ENCODE peak calls at places on chromosomes 3 and 15, in seven cellular contexts. H is A172; W is posterior cingulate gyrus; D is stimulated activated CD4-positive, alpha-beta T cell treated with anti-CD3 and anti-CD28 coated beads, Interleukin-1b, Interleukin-23, amount 100 ng/mL, for 4 hours; E is HFFc6; L is activated naive CD8-positive, alpha-beta T cell treated with anti-CD3 and anti-CD28 coated beads, Interleukin-2, amount 50 U/mL, for 24 hours; B is MCF 10A. F is an unnamed sample.
A peak's percentile ranks its signal among the peaks of the same experiment; 100 is the strongest.

GRCh38 chr3:171860830-171861535 is 17.8 kb downstream of the TMEM212 start:
- DNase-seq in W (no peak), E (peak; percentile 35), D (no peak), L (no peak), B (no peak), H (no peak), F (no peak)

GRCh38 chr3:36763850-36764703 is at the start of gene DCLK3:
- DNase-seq in L (peak; percentile 18), W (peak; percentile 14), E (no peak), H (no peak), B (no peak), D (no peak), F (no peak)

GRCh38 chr15:62966294-62966693 is 76.3 kb upstream of the TPM1 start:
- DNase-seq in L (no peak), E (no peak), W (no peak), D (no peak), H (no peak), B (no peak), F (no peak)

GRCh38 chr15:80317389-80318169 is 65.6 kb upstream of the CTXND1 start:
- DNase-seq in H (peak; percentile 12), W (no peak), E (peak; percentile 95), B (peak; percentile 84), L (no peak), D (no peak), F (no peak)

GRCh38 chr3:30319713-30320112 is 286.7 kb upstream of the TGFBR2 start:
- DNase-seq in B (peak; percentile 77), W (no peak), D (peak; percentile 29), H (peak; percentile 71), E (peak; percentile 63), L (peak; percentile 22), F (no peak)

GRCh38 chr3:152472606-152472954 is 203.9 kb downstream of the MBNL1 start:
- DNase-seq in E (no peak), D (no peak), L (no peak), W (no peak), H (no peak), B (no peak), F (no peak)

GRCh38 chr3:29201609-29202008 is 79.3 kb upstream of the RBMS3 start:
- DNase-seq in H (no peak), W (no peak), L (no peak), B (no peak), D (no peak), E (no peak), F (no peak)

GRCh38 chr15:35000511-35000910 is 12.4 kb upstream of the ZNF770 start:
- DNase-seq in E (peak; percentile 75), H (peak; percentile 64), B (peak; percentile 99), D (no peak), W (no peak), L (no peak), F (no peak)

GRCh38 chr3:105744202-105744601 is 124.6 kb downstream of the CBLB start:
- DNase-seq in W (no peak), H (no peak), L (no peak), D (no peak), B (no peak), E (no peak), F (no peak)

GRCh38 chr3:115436767-115437301 is 186.5 kb upstream of the GAP43 start:
- DNase-seq in H (peak; percentile 97), L (no peak), B (peak; percentile 95), W (no peak), E (peak; percentile 97), D (no peak), F (no peak)

GRCh38 chr3:100261481-100261903 is 700 bp downstream of the TBC1D23 start:
- DNase-seq in W (no peak), L (no peak), D (no peak), E (peak; percentile 57), B (no peak), H (no peak), F (no peak)

GRCh38 chr15:98873441-98874218 is 134.0 kb downstream of the PGPEP1L start:
- DNase-seq in B (peak; percentile 97), E (peak; percentile 87), D (no peak), W (no peak), L (no peak), H (peak; percentile 83), F (no peak)

GRCh38 chr3:104610730-104611652 is 755.7 kb upstream of the ALCAM start:
- DNase-seq in H (no peak), B (no peak), W (no peak), E (no peak), D (no peak), L (no peak), F (no peak)

GRCh38 chr15:68407886-68408500 is 24.0 kb downstream of the ITGA11 start:
- DNase-seq in H (no peak), B (no peak), L (no peak), E (no peak), W (no peak), D (no peak), F (peak; percentile 42)

GRCh38 chr3:126936110-126936509 is 46.8 kb upstream of the PLXNA1 start:
- DNase-seq in B (no peak), D (no peak), L (no peak), W (no peak), E (no peak), H (no peak), F (no peak)

GRCh38 chr3:120524171-120524923 is 71.8 kb upstream of the NDUFB4 start:
- DNase-seq in B (peak; percentile 56), W (no peak), H (peak; percentile 54), E (peak; percentile 36), L (no peak), D (no peak), F (no peak)

GRCh38 chr3:168165390-168166269 is 69.9 kb upstream of the GOLIM4 start:
- DNase-seq in E (peak; percentile 70), W (peak; percentile 51), H (peak; percentile 64), L (peak; percentile 46), B (peak; percentile 84), D (no peak), F (no peak)

GRCh38 chr3:182083112-182083511 is 371.4 kb downstream of the SOX2 start:
- DNase-seq in B (no peak), H (peak; percentile 27), E (no peak), W (no peak), L (no peak), D (no peak), F (no peak)

GRCh38 chr3:30458376-30458775 is 148.0 kb upstream of the TGFBR2 start:
- DNase-seq in L (no peak), D (no peak), W (no peak), E (no peak), B (no peak), H (no peak), F (no peak)

GRCh38 chr3:128334766-128335165 is 131.9 kb downstream of the DNAJB8 start:
- DNase-seq in W (no peak), D (no peak), B (no peak), H (no peak), L (no peak), E (no peak), F (no peak)

GRCh38 chr15:40081691-40082194 is 26.9 kb downstream of the BMF start:
- DNase-seq in D (no peak), H (peak; percentile 67), E (peak; percentile 24), B (no peak), L (no peak), W (peak; percentile 67), F (no peak)

GRCh38 chr3:162337630-162338029 is 841.0 kb downstream of the OTOL1 start:
- DNase-seq in L (no peak), E (no peak), B (no peak), D (no peak), W (no peak), H (no peak), F (no peak)

GRCh38 chr3:54349231-54349647 is 226.9 kb downstream of the CACNA2D3 start:
- DNase-seq in W (no peak), L (no peak), H (peak; percentile 84), B (no peak), D (no peak), E (no peak), F (no peak)

GRCh38 chr15:70101459-70102113 is 3.9 kb upstream of the TLE3 start:
- DNase-seq in B (peak; percentile 95), W (no peak), L (no peak), E (peak; percentile 73), D (no peak), H (peak; percentile 49), F (no peak)

GRCh38 chr15:61549727-61550126 is 320.6 kb upstream of the RORA start:
- DNase-seq in E (no peak), W (no peak), B (no peak), D (no peak), L (no peak), H (no peak), F (no peak)

GRCh38 chr15:101600024-101600423 is 52.2 kb downstream of the TM2D3 start:
- DNase-seq in H (no peak), E (no peak), D (no peak), L (no peak), B (no peak), W (no peak), F (no peak)